ENCODE peak calls at places on chromosomes 7 and 10, in five cellular contexts. B, J, T, I and G are unnamed samples.

GRCh38 chr10:130963052-130963393 is 348.5 kb downstream of the TCERG1L start:
- DNase-seq in B (no peak), J (no peak), T (no peak), I (no peak), G (no peak)

GRCh38 chr7:47915066-47915976 is 32.9 kb downstream of the PKD1L1 start:
- DNase-seq in B (no peak), J (no peak), T (peak), I (no peak), G (peak)

GRCh38 chr7:135510603-135511183 is 791 bp upstream of the CNOT4 start:
- DNase-seq in B (peak), J (no peak), T (peak), I (no peak), G (peak)

GRCh38 chr7:19079066-19079465 is 38.4 kb downstream of the TWIST1 start:
- DNase-seq in B (no peak), J (no peak), T (peak), I (no peak), G (peak)

GRCh38 chr10:71263376-71263775 is 51.0 kb downstream of the UNC5B start:
- DNase-seq in B (peak), J (no peak), T (no peak), I (no peak), G (no peak)

GRCh38 chr10:58588673-58589265 is 76.1 kb downstream of the BICC1 start:
- DNase-seq in B (no peak), J (no peak), T (no peak), I (no peak), G (no peak)

GRCh38 chr7:54932818-54933543 is 85.8 kb upstream of the EGFR start:
- DNase-seq in B (peak), J (no peak), T (peak), I (peak), G (peak)

GRCh38 chr7:74502216-74502891 is 48.6 kb downstream of the GTF2IRD1 start:
- DNase-seq in B (no peak), J (no peak), T (no peak), I (no peak), G (no peak)

GRCh38 chr7:103987455-103987854 is 2.0 kb downstream of the RELN start:
- DNase-seq in B (no peak), J (no peak), T (no peak), I (no peak), G (no peak)

GRCh38 chr10:122554576-122554975 is 6.0 kb upstream of the DMBT1 start:
- DNase-seq in B (no peak), J (no peak), T (no peak), I (no peak), G (no peak)

GRCh38 chr10:122141821-122142651 is 129.1 kb upstream of the BTBD16 start:
- DNase-seq in B (peak), J (no peak), T (no peak), I (no peak), G (no peak)

GRCh38 chr7:155052982-155053381 is 17.1 kb upstream of the HTR5A start:
- DNase-seq in B (no peak), J (no peak), T (no peak), I (no peak), G (no peak)

GRCh38 chr7:63899691-63900393 is 98.8 kb upstream of the ZNF722 start:
- DNase-seq in B (no peak), J (peak), T (no peak), I (peak), G (no peak)

GRCh38 chr10:92239185-92239599 is 51.7 kb downstream of the CPEB3 start:
- DNase-seq in B (no peak), J (no peak), T (no peak), I (no peak), G (peak)

GRCh38 chr7:95549818-95550529 is 46.3 kb downstream of the PDK4 start:
- DNase-seq in B (peak), J (no peak), T (peak), I (peak), G (peak)

GRCh38 chr7:118059209-118059608 is 124.8 kb upstream of the LSM8 start:
- DNase-seq in B (no peak), J (no peak), T (no peak), I (no peak), G (peak)

GRCh38 chr7:15757041-15757995 is 70.8 kb upstream of the MEOX2 start:
- DNase-seq in B (peak), J (no peak), T (no peak), I (no peak), G (peak)

GRCh38 chr7:82410461-82410860 is 33.1 kb downstream of the CACNA2D1 start:
- DNase-seq in B (no peak), J (no peak), T (no peak), I (no peak), G (no peak)

GRCh38 chr10:104339469-104340098 is 1.3 kb upstream of the ITPRIP start:
- DNase-seq in B (peak), J (peak), T (peak), I (no peak), G (peak)

GRCh38 chr7:24920702-24921679 is 59.0 kb downstream of the OSBPL3 start:
- DNase-seq in B (peak), J (no peak), T (no peak), I (no peak), G (no peak)

GRCh38 chr10:91389636-91390512 is 20.3 kb upstream of the HECTD2 start:
- DNase-seq in B (peak), J (no peak), T (peak), I (no peak), G (peak)

GRCh38 chr10:72980348-72980747 is 25.7 kb upstream of the PLA2G12B start:
- DNase-seq in B (no peak), J (no peak), T (no peak), I (no peak), G (no peak)

GRCh38 chr10:103481974-103482531 is 3.0 kb upstream of the CALHM3 start:
- DNase-seq in B (peak), J (no peak), T (peak), I (no peak), G (peak)

GRCh38 chr10:60430017-60430416 is 40.3 kb upstream of the ANK3 start:
- DNase-seq in B (peak), J (no peak), T (peak), I (no peak), G (peak)

GRCh38 chr10:79433324-79434222 is 11.9 kb downstream of the ZCCHC24 start:
- DNase-seq in B (no peak), J (no peak), T (no peak), I (no peak), G (peak)

GRCh38 chr10:119333146-119333792 is 125.9 kb downstream of the GRK5 start:
- DNase-seq in B (peak), J (peak), T (no peak), I (no peak), G (peak)

GRCh38 chr7:47485640-47486435 is 96.1 kb downstream of the TNS3 start:
- DNase-seq in B (no peak), J (no peak), T (no peak), I (no peak), G (no peak)

GRCh38 chr7:90764848-90765570 is 168.9 kb downstream of the CDK14 start:
- DNase-seq in B (no peak), J (no peak), T (no peak), I (no peak), G (no peak)

GRCh38 chr10:73590881-73591577 is at the start of gene USP54:
- DNase-seq in B (peak), J (no peak), T (peak), I (no peak), G (peak)

GRCh38 chr7:4136501-4137110 is 545.5 kb upstream of the FOXK1 start:
- DNase-seq in B (no peak), J (no peak), T (no peak), I (no peak), G (no peak)

GRCh38 chr7:157211710-157212109 is 73.0 kb downstream of the UBE3C start:
- DNase-seq in B (no peak), J (no peak), T (peak), I (no peak), G (peak)

GRCh38 chr10:67678335-67678974 is 17.5 kb downstream of the CTNNA3 start:
- DNase-seq in B (no peak), J (no peak), T (no peak), I (no peak), G (no peak)
- H3K4me3 ChIP-seq in B (no peak), J (no peak), T (no peak), I (no peak), G (no peak)

GRCh38 chr10:6590100-6590499 is 10.0 kb upstream of the PRKCQ start:
- DNase-seq in B (no peak), J (no peak), T (no peak), I (no peak), G (no peak)
- TF ChIP-seq CTCF in B (no peak), J (no peak), T (no peak), I (no peak), G (no peak)

GRCh38 chr7:20214787-20215669 is 2.2 kb downstream of the MACC1 start:
- DNase-seq in B (no peak), J (no peak), T (no peak), I (no peak), G (no peak)
- H3K4me3 ChIP-seq in B (no peak), J (no peak), T (no peak), I (no peak), G (no peak)

GRCh38 chr7:100719523-100720319 is 547 bp upstream of the EPO start:
- DNase-seq in B (no peak), J (no peak), T (peak), I (no peak), G (peak)
- TF ChIP-seq CTCF in B (peak), J (no peak), T (peak), I (no peak), G (peak)

GRCh38 chr7:834277-834676 is 2.0 kb downstream of the SUN1 start:
- DNase-seq in B (no peak), J (no peak), T (no peak), I (no peak), G (no peak)

GRCh38 chr7:836429-836828 is 4.2 kb downstream of the SUN1 start:
- DNase-seq in B (peak), J (no peak), T (peak), I (no peak), G (peak)

GRCh38 chr7:837001-837400 is 4.7 kb downstream of the SUN1 start:
- DNase-seq in B (no peak), J (no peak), T (no peak), I (no peak), G (no peak)

GRCh38 chr7:835021-835420 is 2.7 kb downstream of the SUN1 start:
- DNase-seq in B (no peak), J (no peak), T (no peak), I (no peak), G (no peak)

GRCh38 chr7:835491-836401 is 3.5 kb downstream of the SUN1 start:
- DNase-seq in B (no peak), J (no peak), T (no peak), I (no peak), G (no peak)
- H3K4me3 ChIP-seq in B (no peak), J (no peak), T (no peak), I (no peak), G (no peak)

GRCh38 chr7:105748701-105749100 is 127.7 kb downstream of the ATXN7L1 start:
- DNase-seq in B (no peak), J (no peak), T (no peak), I (no peak), G (no peak)
- TF ChIP-seq CTCF in B (no peak), J (no peak), T (peak), I (no peak), G (peak)

DNA sequence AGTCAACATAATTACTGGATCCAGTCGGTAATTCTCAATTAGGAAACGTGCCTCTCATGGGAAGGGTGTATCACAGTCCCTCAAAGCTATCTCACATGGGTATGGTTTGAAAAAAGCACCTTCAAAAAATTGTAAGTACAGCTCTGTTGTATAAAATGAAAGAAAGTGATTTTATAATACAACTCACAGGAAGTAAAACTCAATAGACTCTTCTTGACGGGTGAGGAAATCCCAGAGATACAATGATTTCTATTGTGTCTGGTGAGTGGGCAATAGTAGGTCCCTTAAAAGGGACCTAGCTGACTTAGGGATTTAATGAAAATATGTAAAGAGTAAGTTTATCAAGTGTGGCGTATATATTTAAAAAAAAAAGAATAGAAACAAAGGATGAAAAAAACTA is 27.0 kb downstream of the TASOR2 start:
- DNase-seq in B (peak), J (no peak), T (peak), I (no peak), G (no peak)
- H3K4me3 ChIP-seq in B (no peak), J (peak), T (no peak), I (peak), G (no peak)

GRCh38 chr7:29854257-29854938 is 48.1 kb downstream of the WIPF3 start:
- DNase-seq in B (no peak), J (no peak), T (peak), I (no peak), G (peak)
- TF ChIP-seq CTCF in B (no peak), J (no peak), T (peak), I (no peak), G (no peak)

GRCh38 chr10:17022898-17023297 is 106.7 kb downstream of the CUBN start:
- DNase-seq in B (no peak), J (no peak), T (peak), I (no peak), G (peak)

GRCh38 chr10:17026686-17027485 is 102.7 kb downstream of the CUBN start:
- DNase-seq in B (peak), J (peak), T (peak), I (no peak), G (peak)

GRCh38 chr10:17023386-17024298 is 106.0 kb downstream of the CUBN start:
- DNase-seq in B (peak), J (peak), T (peak), I (peak), G (peak)

GRCh38 chr10:17024461-17024860 is 105.2 kb downstream of the CUBN start:
- DNase-seq in B (no peak), J (no peak), T (no peak), I (no peak), G (no peak)

GRCh38 chr10:17025444-17026295 is 103.9 kb downstream of the CUBN start:
- DNase-seq in B (peak), J (peak), T (peak), I (peak), G (peak)
- H3K4me3 ChIP-seq in B (no peak), J (no peak), T (no peak), I (no peak), G (no peak)

DNA sequence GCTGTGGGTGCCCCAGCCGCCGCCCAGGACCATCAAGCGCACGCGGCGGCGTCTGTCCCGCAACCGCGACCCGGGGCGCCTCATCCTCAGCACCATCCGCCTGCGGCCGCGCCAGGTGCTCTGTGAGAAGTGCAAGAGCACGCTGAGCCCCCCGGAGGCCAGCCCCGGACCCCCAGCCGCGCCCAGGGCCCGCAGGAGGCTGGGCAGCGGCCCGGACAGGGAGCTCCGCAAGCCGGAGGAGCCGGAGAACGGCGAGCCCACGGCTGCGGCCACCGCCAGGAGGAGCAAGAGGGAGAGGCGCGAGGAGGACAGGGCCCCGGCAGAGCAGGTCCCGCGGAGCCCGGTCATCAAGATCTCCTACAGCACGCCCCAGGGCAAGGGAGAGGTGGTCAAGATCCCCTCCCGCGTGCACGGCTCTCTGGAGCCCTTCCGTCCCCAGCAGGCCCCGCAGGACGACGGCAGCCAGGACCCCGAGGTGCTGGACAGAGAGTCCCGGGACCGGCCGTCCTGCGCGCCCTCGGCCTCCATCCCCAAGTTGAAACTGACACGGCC is 8.0 kb downstream of the PWWP2B start:
- DNase-seq in B (no peak), J (no peak), T (no peak), I (no peak), G (no peak)
- TF ChIP-seq CTCF in B (no peak), J (no peak), T (no peak), I (no peak), G (no peak)